ENCODE peak calls at places on chromosome 7, in seven cellular contexts. One of them, this sample, is unnamed.

GRCh38 chr7:81682873-81683272 is 87.0 kb downstream of the HGF start:
- DNase-seq in tibial nerve: no peak
- DNase-seq in A549: no peak
- DNase-seq in stomach: no peak
- DNase-seq in esophagus muscularis mucosa: no peak
- DNase-seq in sigmoid colon: no peak
- DNase-seq in transverse colon: no peak
- DNase-seq in this sample: no peak

GRCh38 chr7:148319316-148319808 is 271.2 kb upstream of the C7orf33 start:
- DNase-seq in tibial nerve: no peak
- DNase-seq in A549: no peak
- DNase-seq in stomach: no peak
- DNase-seq in esophagus muscularis mucosa: no peak
- DNase-seq in sigmoid colon: no peak
- DNase-seq in transverse colon: no peak
- DNase-seq in this sample: no peak

GRCh38 chr7:29332027-29332806 is 137.6 kb downstream of the CHN2 start:
- DNase-seq in tibial nerve: no peak
- DNase-seq in A549: no peak
- DNase-seq in stomach: no peak
- DNase-seq in esophagus muscularis mucosa: no peak
- DNase-seq in sigmoid colon: no peak
- DNase-seq in transverse colon: no peak
- DNase-seq in this sample: no peak

GRCh38 chr7:92691578-92691977 is 101.4 kb upstream of the FAM133B start:
- DNase-seq in tibial nerve: no peak
- DNase-seq in A549: peak; percentile 69
- DNase-seq in stomach: no peak
- DNase-seq in esophagus muscularis mucosa: no peak
- DNase-seq in sigmoid colon: no peak
- DNase-seq in transverse colon: no peak
- DNase-seq in this sample: no peak

GRCh38 chr7:88758355-88759215 is 915 bp upstream of the ZNF804B start:
- DNase-seq in tibial nerve: no peak
- DNase-seq in A549: no peak
- DNase-seq in stomach: no peak
- DNase-seq in esophagus muscularis mucosa: no peak
- DNase-seq in sigmoid colon: no peak
- DNase-seq in transverse colon: no peak
- DNase-seq in this sample: peak; percentile 29

GRCh38 chr7:75704928-75705327 is 33.8 kb downstream of the HIP1 start:
- DNase-seq in tibial nerve: no peak
- DNase-seq in A549: no peak
- DNase-seq in stomach: no peak
- DNase-seq in esophagus muscularis mucosa: no peak
- DNase-seq in sigmoid colon: no peak
- DNase-seq in transverse colon: no peak
- DNase-seq in this sample: no peak

GRCh38 chr7:35467456-35467978 is 213.6 kb upstream of the TBX20 start:
- DNase-seq in tibial nerve: no peak
- DNase-seq in A549: no peak
- DNase-seq in stomach: no peak
- DNase-seq in esophagus muscularis mucosa: peak; percentile 64
- DNase-seq in sigmoid colon: no peak
- DNase-seq in transverse colon: no peak
- DNase-seq in this sample: no peak

GRCh38 chr7:14381306-14381705 is 391.8 kb upstream of the ETV1 start:
- DNase-seq in tibial nerve: no peak
- DNase-seq in A549: no peak
- DNase-seq in stomach: no peak
- DNase-seq in esophagus muscularis mucosa: no peak
- DNase-seq in sigmoid colon: no peak
- DNase-seq in transverse colon: no peak
- DNase-seq in this sample: no peak

GRCh38 chr7:134630890-134631289 is 15.8 kb upstream of the BPGM start:
- DNase-seq in tibial nerve: no peak
- DNase-seq in A549: no peak
- DNase-seq in stomach: no peak
- DNase-seq in esophagus muscularis mucosa: no peak
- DNase-seq in sigmoid colon: no peak
- DNase-seq in transverse colon: no peak
- DNase-seq in this sample: no peak

GRCh38 chr7:44639701-44640321 is 33.4 kb downstream of the OGDH start:
- DNase-seq in tibial nerve: no peak
- DNase-seq in A549: peak; percentile 74
- DNase-seq in stomach: no peak
- DNase-seq in esophagus muscularis mucosa: no peak
- DNase-seq in sigmoid colon: no peak
- DNase-seq in transverse colon: no peak
- DNase-seq in this sample: peak; percentile 59

GRCh38 chr7:138122162-138122561 is 45.9 kb downstream of the AKR1D1 start:
- DNase-seq in tibial nerve: no peak
- DNase-seq in A549: no peak
- DNase-seq in stomach: no peak
- DNase-seq in esophagus muscularis mucosa: no peak
- DNase-seq in sigmoid colon: no peak
- DNase-seq in transverse colon: no peak
- DNase-seq in this sample: no peak

GRCh38 chr7:122626785-122627184 is 72.1 kb downstream of the RNF133 start:
- DNase-seq in tibial nerve: no peak
- DNase-seq in A549: no peak
- DNase-seq in stomach: no peak
- DNase-seq in esophagus muscularis mucosa: no peak
- DNase-seq in sigmoid colon: no peak
- DNase-seq in transverse colon: no peak
- DNase-seq in this sample: no peak

GRCh38 chr7:131897016-131897789 is 340.8 kb upstream of the PODXL start:
- DNase-seq in tibial nerve: no peak
- DNase-seq in A549: peak; percentile 63
- DNase-seq in stomach: no peak
- DNase-seq in esophagus muscularis mucosa: no peak
- DNase-seq in sigmoid colon: no peak
- DNase-seq in transverse colon: no peak
- DNase-seq in this sample: no peak

GRCh38 chr7:113128028-113128427 is 9.7 kb upstream of the SMIM30 start:
- DNase-seq in tibial nerve: no peak
- DNase-seq in A549: no peak
- DNase-seq in stomach: no peak
- DNase-seq in esophagus muscularis mucosa: no peak
- DNase-seq in sigmoid colon: no peak
- DNase-seq in transverse colon: no peak
- DNase-seq in this sample: no peak

GRCh38 chr7:141704741-141705140 is 2.8 kb upstream of the DENND11 start:
- DNase-seq in tibial nerve: no peak
- DNase-seq in A549: no peak
- DNase-seq in stomach: no peak
- DNase-seq in esophagus muscularis mucosa: no peak
- DNase-seq in sigmoid colon: no peak
- DNase-seq in transverse colon: no peak
- DNase-seq in this sample: no peak

GRCh38 chr7:27585781-27586447 is 76.8 kb downstream of the HIBADH start:
- DNase-seq in tibial nerve: no peak
- DNase-seq in A549: no peak
- DNase-seq in stomach: no peak
- DNase-seq in esophagus muscularis mucosa: no peak
- DNase-seq in sigmoid colon: no peak
- DNase-seq in transverse colon: no peak
- DNase-seq in this sample: no peak

GRCh38 chr7:137967143-137968018 is 34.5 kb downstream of the CREB3L2 start:
- DNase-seq in tibial nerve: no peak
- DNase-seq in A549: peak; percentile 27
- DNase-seq in stomach: no peak
- DNase-seq in esophagus muscularis mucosa: no peak
- DNase-seq in sigmoid colon: no peak
- DNase-seq in transverse colon: no peak
- DNase-seq in this sample: no peak

GRCh38 chr7:148715027-148715426 is 16.3 kb downstream of the CUL1 start:
- DNase-seq in tibial nerve: no peak
- DNase-seq in A549: no peak
- DNase-seq in stomach: no peak
- DNase-seq in esophagus muscularis mucosa: no peak
- DNase-seq in sigmoid colon: no peak
- DNase-seq in transverse colon: no peak
- DNase-seq in this sample: no peak

GRCh38 chr7:133977409-133978274 is 149.5 kb upstream of the LRGUK start:
- DNase-seq in tibial nerve: no peak
- DNase-seq in A549: peak; percentile 21
- DNase-seq in stomach: no peak
- DNase-seq in esophagus muscularis mucosa: no peak
- DNase-seq in sigmoid colon: no peak
- DNase-seq in transverse colon: no peak
- DNase-seq in this sample: no peak

GRCh38 chr7:17236603-17237002 is 61.8 kb upstream of the AHR start:
- DNase-seq in tibial nerve: no peak
- DNase-seq in A549: no peak
- DNase-seq in stomach: no peak
- DNase-seq in esophagus muscularis mucosa: no peak
- DNase-seq in sigmoid colon: no peak
- DNase-seq in transverse colon: no peak
- DNase-seq in this sample: no peak

GRCh38 chr7:82020076-82020475 is 250.2 kb upstream of the HGF start:
- DNase-seq in tibial nerve: no peak
- DNase-seq in A549: no peak
- DNase-seq in stomach: no peak
- DNase-seq in esophagus muscularis mucosa: no peak
- DNase-seq in sigmoid colon: no peak
- DNase-seq in transverse colon: no peak
- DNase-seq in this sample: no peak

DNA sequence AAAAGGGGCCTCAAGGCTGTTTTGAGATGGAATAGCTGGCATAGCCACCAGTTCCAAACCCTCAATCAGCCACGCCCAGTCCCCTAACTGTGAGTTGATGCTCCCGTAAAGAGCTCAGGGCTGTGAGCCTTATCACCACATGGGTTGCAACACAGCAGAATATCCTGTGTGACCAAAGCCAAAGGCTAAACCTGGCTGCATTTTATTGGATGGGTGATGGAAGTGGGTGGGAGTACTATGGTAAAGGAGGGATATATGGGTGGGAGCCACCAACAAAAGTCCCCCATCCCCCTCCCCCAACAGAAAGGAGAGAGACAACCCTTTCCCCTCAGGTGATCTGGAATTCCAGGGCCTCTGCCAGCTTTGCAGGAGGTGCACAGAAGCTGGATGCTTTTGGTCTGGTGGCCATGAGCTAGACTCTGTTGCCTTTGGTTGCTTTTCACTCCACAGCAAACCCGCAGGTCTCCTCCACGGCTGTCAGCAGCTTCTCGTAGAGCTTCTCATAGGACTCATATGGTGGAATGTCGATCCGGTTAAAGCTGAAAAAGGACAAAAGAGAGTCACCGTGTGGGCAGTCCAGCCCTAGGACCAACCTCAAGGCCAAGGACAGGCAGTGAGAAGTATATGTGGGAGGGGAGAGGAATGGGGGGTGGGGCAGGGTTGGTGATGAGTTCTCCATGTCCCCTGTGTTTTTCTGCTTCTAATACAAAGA is 113.6 kb downstream of the SMURF1 start:
- DNase-seq in tibial nerve: no peak
- DNase-seq in A549: no peak
- DNase-seq in stomach: peak; percentile 22
- DNase-seq in esophagus muscularis mucosa: no peak
- DNase-seq in sigmoid colon: peak; percentile 28
- DNase-seq in transverse colon: no peak
- DNase-seq in this sample: no peak
- H3K27ac ChIP-seq in tibial nerve: peak overlapping the region; percentile 57
- H3K27ac ChIP-seq in A549: no peak overlapping the region
- H3K27ac ChIP-seq in stomach: peak overlapping the region; percentile 54
- H3K27ac ChIP-seq in esophagus muscularis mucosa: peak overlapping the region; percentile 73
- H3K27ac ChIP-seq in sigmoid colon: peak overlapping the region; percentile 47
- H3K27ac ChIP-seq in transverse colon: peak overlapping the region; percentile 10
- H3K27ac ChIP-seq in this sample: no peak overlapping the region

DNA sequence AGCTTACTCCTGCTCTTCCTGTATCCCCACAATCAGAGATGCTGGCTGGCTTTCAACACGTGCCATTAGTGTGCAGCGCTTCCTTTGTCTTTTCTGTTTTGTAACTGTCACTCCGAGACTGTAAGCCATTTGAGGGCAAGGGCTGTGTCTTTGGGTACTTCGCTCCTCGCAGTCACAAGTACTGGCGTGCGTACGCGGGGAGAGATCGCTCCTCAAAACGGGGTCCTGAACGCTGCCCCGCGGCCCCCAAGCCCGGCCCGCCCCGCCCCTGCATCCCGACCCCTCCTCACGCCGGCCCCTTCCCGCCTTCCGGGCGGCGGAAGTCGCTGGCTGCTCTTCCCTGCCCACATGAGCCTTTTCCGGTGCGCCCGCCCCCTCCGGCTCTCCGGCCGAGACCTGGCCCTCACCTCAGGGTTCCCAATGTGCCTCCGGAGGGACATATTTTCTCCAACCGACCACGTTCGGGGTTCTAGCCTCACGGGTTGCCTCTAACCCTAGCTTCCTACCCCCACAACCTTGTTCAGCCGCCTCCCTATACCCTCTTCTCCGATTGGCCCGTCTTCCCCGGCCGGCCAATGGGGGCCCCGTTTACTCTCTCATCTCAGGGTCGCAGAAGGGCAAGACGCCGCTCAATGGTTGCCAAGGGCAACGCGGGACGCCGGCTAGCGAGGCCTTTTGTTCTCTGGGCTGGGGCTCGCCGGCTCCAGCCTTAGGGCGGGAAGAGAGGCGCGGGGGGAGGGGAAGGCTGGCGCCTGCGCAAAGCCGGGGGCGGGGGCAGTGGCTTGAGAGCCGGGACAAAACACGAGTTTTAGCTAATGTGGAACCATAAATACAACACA is at the start of gene CEP41:
- DNase-seq in tibial nerve: peak; percentile 94
- DNase-seq in A549: peak; percentile 98
- DNase-seq in stomach: peak; percentile 96
- DNase-seq in esophagus muscularis mucosa: peak; percentile 98
- DNase-seq in sigmoid colon: peak; percentile 98
- DNase-seq in transverse colon: peak; percentile 96
- DNase-seq in this sample: peak; percentile 98
- TF ChIP-seq EP300 in tibial nerve: peak; percentile 71
- TF ChIP-seq EP300 in A549: no peak
- TF ChIP-seq EP300 in stomach: no peak
- TF ChIP-seq EP300 in esophagus muscularis mucosa: no peak
- TF ChIP-seq EP300 in sigmoid colon: no peak
- TF ChIP-seq EP300 in transverse colon: no peak
- TF ChIP-seq EP300 in this sample: no peak

DNA sequence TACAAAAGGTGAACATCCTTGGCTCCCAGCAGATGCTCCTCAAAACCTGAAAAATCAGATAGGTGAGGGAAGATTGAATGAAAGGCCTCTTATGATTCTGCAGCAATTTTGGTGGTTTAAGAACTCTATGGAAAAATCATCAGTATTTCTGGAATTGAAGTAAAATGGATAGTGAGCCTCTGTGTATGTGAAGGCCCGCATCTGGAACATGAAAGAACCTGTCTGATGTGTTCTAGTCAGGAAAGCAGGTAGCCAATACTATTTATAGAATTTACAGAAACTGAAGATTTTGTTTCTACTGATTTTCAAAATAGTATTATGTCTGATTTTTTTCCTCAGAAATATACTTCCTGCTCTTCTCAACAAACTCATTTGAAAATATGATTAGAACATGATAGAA is 37.3 kb downstream of the EGFR start:
- DNase-seq in tibial nerve: no peak
- DNase-seq in A549: no peak
- DNase-seq in stomach: no peak
- DNase-seq in esophagus muscularis mucosa: no peak
- DNase-seq in sigmoid colon: no peak
- DNase-seq in transverse colon: no peak
- DNase-seq in this sample: no peak
- H3K27ac ChIP-seq in tibial nerve: peak overlapping the region; percentile 37
- H3K27ac ChIP-seq in A549: peak overlapping the region; percentile 92
- H3K27ac ChIP-seq in stomach: no peak overlapping the region
- H3K27ac ChIP-seq in esophagus muscularis mucosa: peak overlapping the region; percentile 81
- H3K27ac ChIP-seq in sigmoid colon: no peak overlapping the region
- H3K27ac ChIP-seq in transverse colon: no peak overlapping the region
- H3K27ac ChIP-seq in this sample: no peak overlapping the region

GRCh38 chr7:20200361-20200760 is 16.8 kb downstream of the MACC1 start:
- DNase-seq in tibial nerve: no peak
- DNase-seq in A549: no peak
- DNase-seq in stomach: no peak
- DNase-seq in esophagus muscularis mucosa: no peak
- DNase-seq in sigmoid colon: no peak
- DNase-seq in transverse colon: no peak
- DNase-seq in this sample: no peak
- TF ChIP-seq EP300 in tibial nerve: no peak
- TF ChIP-seq EP300 in A549: no peak
- TF ChIP-seq EP300 in stomach: no peak
- TF ChIP-seq EP300 in esophagus muscularis mucosa: no peak
- TF ChIP-seq EP300 in sigmoid colon: no peak
- TF ChIP-seq EP300 in transverse colon: no peak
- TF ChIP-seq EP300 in this sample: no peak